ENCODE peak calls at places on chromosomes 3 and 15, in four cellular contexts. C, J, W and M are unnamed samples.

GRCh38 chr3:48142316-48142870 is 45.8 kb downstream of the CDC25A start:
- DNase-seq in C (no peak), J (no peak), W (no peak), M (no peak)

GRCh38 chr15:71191296-71191695 is 76.0 kb downstream of the THSD4 start:
- DNase-seq in C (no peak), J (peak), W (no peak), M (no peak)

GRCh38 chr15:91114301-91114700 is 14.2 kb downstream of the SV2B start:
- DNase-seq in C (no peak), J (no peak), W (no peak), M (no peak)

GRCh38 chr3:87350367-87351199 is 74.2 kb upstream of the POU1F1 start:
- DNase-seq in C (peak), J (no peak), W (peak), M (no peak)

GRCh38 chr3:128784228-128784627 is 58.2 kb downstream of the RAB7A start:
- DNase-seq in C (no peak), J (peak), W (peak), M (peak)

GRCh38 chr3:179526989-179527391 is 35.7 kb upstream of the ACTL6A start:
- DNase-seq in C (peak), J (peak), W (peak), M (peak)

GRCh38 chr15:63157891-63158431 is 684 bp upstream of the RPS27L start:
- DNase-seq in C (peak), J (peak), W (peak), M (peak)

GRCh38 chr3:5613580-5613979 is 426.1 kb downstream of the EDEM1 start:
- DNase-seq in C (no peak), J (no peak), W (no peak), M (no peak)

GRCh38 chr3:66469220-66469640 is 31.6 kb downstream of the LRIG1 start:
- DNase-seq in C (peak), J (no peak), W (no peak), M (no peak)

GRCh38 chr3:132210476-132211346 is 106.5 kb upstream of the ACP3 start:
- DNase-seq in C (no peak), J (peak), W (peak), M (peak)

GRCh38 chr3:15486020-15486419 is 35.5 kb downstream of the COLQ start:
- DNase-seq in C (no peak), J (no peak), W (no peak), M (no peak)

GRCh38 chr3:21860657-21861056 is 109.6 kb upstream of the ZNF385D start:
- DNase-seq in C (no peak), J (no peak), W (no peak), M (no peak)

GRCh38 chr15:39243396-39243795 is 337.5 kb upstream of the THBS1 start:
- DNase-seq in C (peak), J (no peak), W (peak), M (no peak)
- H2BK120ac ChIP-seq in C (peak), J (no peak), W (no peak), M (no peak)

DNA sequence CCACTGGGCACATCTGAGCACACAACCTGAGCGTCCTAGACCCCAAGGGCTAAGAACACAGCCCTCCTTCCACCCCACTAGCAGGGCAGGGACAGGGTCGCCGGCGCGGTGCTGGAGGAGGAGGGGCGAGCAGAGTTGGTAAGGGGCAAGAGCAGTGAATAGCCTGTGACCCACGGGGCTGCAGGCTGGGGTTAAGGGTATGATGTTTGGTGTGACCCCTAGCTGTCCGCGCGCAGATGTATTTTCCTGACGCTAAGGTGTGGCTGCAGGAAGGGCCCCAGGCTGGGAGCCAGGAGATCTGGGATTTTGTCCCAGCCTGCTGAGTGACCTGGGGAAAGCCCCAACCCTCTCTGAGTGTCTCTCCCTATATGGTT is 1.3 kb upstream of the C15orf39 start:
- DNase-seq in C (no peak), J (peak), W (no peak), M (no peak)
- H3K27ac ChIP-seq in C (no peak), J (no peak), W (no peak), M (no peak)

GRCh38 chr15:82031871-82032270 is 13.9 kb downstream of the MEX3B start:
- DNase-seq in C (no peak), J (no peak), W (no peak), M (no peak)
- H3K56ac ChIP-seq in C (no peak), J (no peak), W (no peak), M (no peak)

GRCh38 chr3:172056416-172056815 is 17.0 kb downstream of the FNDC3B start:
- DNase-seq in C (no peak), J (no peak), W (no peak), M (no peak)

GRCh38 chr3:172052405-172052804 is 13.0 kb downstream of the FNDC3B start:
- DNase-seq in C (no peak), J (no peak), W (no peak), M (no peak)

GRCh38 chr3:172051310-172051956 is 12.1 kb downstream of the FNDC3B start:
- DNase-seq in C (no peak), J (no peak), W (no peak), M (no peak)

GRCh38 chr3:172051957-172052354 is 12.6 kb downstream of the FNDC3B start:
- DNase-seq in C (no peak), J (no peak), W (no peak), M (no peak)

DNA sequence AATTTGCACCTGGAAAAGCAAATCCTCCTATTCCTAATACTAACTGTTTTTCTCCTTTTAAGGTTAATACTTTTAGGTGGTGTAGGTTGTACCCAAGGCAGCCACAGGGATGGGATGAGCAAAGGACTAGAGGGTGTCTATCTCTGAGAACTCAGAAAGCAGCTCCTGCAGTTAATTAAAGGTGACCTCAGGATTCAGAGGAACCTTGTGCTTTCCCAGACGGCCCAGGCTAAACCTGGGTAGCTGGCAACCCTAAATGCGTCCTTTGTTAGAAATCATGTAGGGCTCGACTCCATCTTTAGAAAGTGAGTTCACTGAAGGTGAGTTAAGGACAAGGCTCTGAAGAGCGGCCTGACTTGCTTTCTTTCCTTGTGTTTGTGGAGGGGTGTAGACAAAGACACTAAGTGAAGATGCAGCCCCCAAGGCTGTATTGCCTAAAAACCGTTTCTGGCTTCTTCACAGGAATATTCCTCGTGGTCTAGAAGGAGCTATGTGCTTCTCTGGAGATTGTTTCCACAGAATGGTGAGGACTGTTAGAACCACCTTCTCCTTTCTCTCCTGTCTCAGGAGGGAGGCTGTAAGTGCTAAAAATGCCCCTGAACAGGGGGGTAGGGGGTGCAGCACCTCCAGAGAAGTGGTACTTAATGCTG is 14.9 kb downstream of the FNDC3B start:
- DNase-seq in C (no peak), J (no peak), W (no peak), M (no peak)
- H2BK120ac ChIP-seq in C (no peak), J (no peak), W (no peak), M (no peak)

GRCh38 chr15:97501291-97501690 is 459.2 kb upstream of the ARRDC4 start:
- DNase-seq in C (no peak), J (no peak), W (no peak), M (no peak)
- H3K27ac ChIP-seq in C (no peak), J (no peak), W (no peak), M (no peak)

DNA sequence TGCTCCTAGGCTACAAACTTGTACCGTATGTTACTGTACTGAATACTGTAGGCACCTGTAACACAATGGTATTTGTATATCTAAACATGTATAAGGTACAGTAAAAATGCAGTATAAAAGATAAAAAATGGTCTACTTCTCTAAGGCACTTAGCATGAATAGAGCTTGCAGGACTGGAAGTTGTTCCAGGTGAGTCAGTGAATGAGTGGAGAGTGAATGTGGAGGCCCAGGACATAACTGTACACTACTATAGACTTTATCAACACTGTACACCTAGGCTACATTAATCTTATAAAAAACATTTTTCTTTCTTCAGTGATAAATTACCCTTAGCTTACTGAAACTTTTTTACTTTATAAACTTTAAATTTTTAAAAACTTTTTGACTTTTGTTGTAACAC is 12.5 kb downstream of the TNFAIP8L3 start:
- DNase-seq in C (no peak), J (no peak), W (no peak), M (no peak)
- H3K56ac ChIP-seq in C (no peak), J (no peak), W (no peak), M (no peak)

GRCh38 chr3:135513106-135514063 is 452.1 kb upstream of the PPP2R3A start:
- DNase-seq in C (peak), J (no peak), W (peak), M (peak)
- H2BK120ac ChIP-seq in C (peak), J (no peak), W (peak), M (no peak)

GRCh38 chr3:189167027-189167766 is 4.6 kb upstream of the TPRG1 start:
- DNase-seq in C (no peak), J (no peak), W (peak), M (no peak)
- H3K27ac ChIP-seq in C (no peak), J (no peak), W (no peak), M (no peak)

GRCh38 chr15:28269097-28269496 is 52.9 kb downstream of the HERC2 start:
- DNase-seq in C (no peak), J (no peak), W (no peak), M (no peak)
- H3K56ac ChIP-seq in C (no peak), J (no peak), W (no peak), M (no peak)